ENCODE peak calls at places on chromosomes 16 and 17, in four cellular contexts. L, F, N and X are unnamed samples.

GRCh38 chr17:2906907-2907306 is 110.7 kb downstream of the RAP1GAP2 start:
- DNase-seq in L (peak), F (no peak), N (no peak), X (no peak)

GRCh38 chr16:67546091-67546501 is 16.2 kb upstream of the CTCF start:
- DNase-seq in L (no peak), F (no peak), N (no peak), X (no peak)

GRCh38 chr17:4605826-4606225 is 21.5 kb downstream of the SMTNL2 start:
- DNase-seq in L (no peak), F (peak), N (no peak), X (no peak)

GRCh38 chr17:29004081-29004692 is 1.6 kb downstream of the SEZ6 start:
- DNase-seq in L (no peak), F (no peak), N (no peak), X (no peak)

GRCh38 chr17:1736348-1737281 is 6.1 kb upstream of the SERPINF2 start:
- DNase-seq in L (peak), F (no peak), N (no peak), X (no peak)

GRCh38 chr17:63543822-63544420 is 6.4 kb upstream of the DCAF7 start:
- DNase-seq in L (no peak), F (no peak), N (no peak), X (no peak)

GRCh38 chr16:63789603-63790002 is 1332.3 kb downstream of the CDH11 start:
- DNase-seq in L (no peak), F (no peak), N (no peak), X (no peak)

GRCh38 chr17:37829446-37830142 is 84.7 kb upstream of the HNF1B start:
- DNase-seq in L (no peak), F (no peak), N (no peak), X (no peak)

GRCh38 chr17:7549401-7550055 is 670 bp downstream of the TNFSF12 start:
- DNase-seq in L (peak), F (no peak), N (peak), X (no peak)

GRCh38 chr16:83137326-83137770 is 510.6 kb downstream of the CDH13 start:
- DNase-seq in L (peak), F (no peak), N (peak), X (no peak)

GRCh38 chr16:47198180-47198575 is 54.4 kb upstream of the NETO2 start:
- DNase-seq in L (no peak), F (no peak), N (no peak), X (no peak)

GRCh38 chr17:61070649-61071048 is 329.0 kb upstream of the TBX2 start:
- DNase-seq in L (no peak), F (no peak), N (no peak), X (no peak)

GRCh38 chr17:45320931-45321461 is 4.2 kb upstream of the MAP3K14 start:
- DNase-seq in L (no peak), F (no peak), N (peak), X (no peak)

GRCh38 chr17:2172447-2172938 is 117.6 kb downstream of the HIC1 start:
- DNase-seq in L (no peak), F (no peak), N (no peak), X (no peak)

GRCh38 chr16:88764913-88765349 is 20.1 kb downstream of the PIEZO1 start:
- DNase-seq in L (no peak), F (no peak), N (no peak), X (no peak)

GRCh38 chr17:15498107-15498506 is 30.7 kb upstream of the CDRT4 start:
- DNase-seq in L (no peak), F (no peak), N (no peak), X (no peak)

GRCh38 chr16:20166531-20167235 is 93.0 kb upstream of the GPR139 start:
- DNase-seq in L (no peak), F (no peak), N (no peak), X (no peak)

GRCh38 chr16:76931186-76931585 is 259.8 kb upstream of the MON1B start:
- DNase-seq in L (no peak), F (no peak), N (no peak), X (no peak)

GRCh38 chr17:74935048-74935447 is 650 bp upstream of the OTOP3 start:
- DNase-seq in L (no peak), F (no peak), N (no peak), X (no peak)

GRCh38 chr17:66373944-66374817 is 71.8 kb downstream of the PRKCA start:
- DNase-seq in L (peak), F (no peak), N (peak), X (peak)

GRCh38 chr16:88195021-88195581 is 187.7 kb upstream of the ZNF469 start:
- DNase-seq in L (no peak), F (no peak), N (no peak), X (no peak)

GRCh38 chr17:30824002-30824355 is 513 bp downstream of the CRLF3 start:
- DNase-seq in L (peak), F (peak), N (no peak), X (no peak)

GRCh38 chr17:17570207-17570797 is 21.2 kb downstream of the PEMT start:
- DNase-seq in L (no peak), F (peak), N (peak), X (peak)

GRCh38 chr16:25006504-25007055 is 8.6 kb downstream of the ARHGAP17 start:
- DNase-seq in L (no peak), F (no peak), N (no peak), X (no peak)

GRCh38 chr16:89534147-89534788 is 26.1 kb downstream of the SPG7 start:
- DNase-seq in L (no peak), F (peak), N (no peak), X (no peak)